ENCODE peak calls at places on chromosomes 7 and 10, in seven cellular contexts. U is stimulated activated CD4-positive, alpha-beta T cell treated with anti-CD3 and anti-CD28 coated beads, Interleukin-1b, Interleukin-23, amount 100 ng/mL, for 1 hour; Y is frontal cortex; Q is lung microvascular endothelial cell; V is sciatic nerve; D is stimulated activated CD8-positive, alpha-beta memory T cell treated with anti-CD3 and anti-CD28 coated beads, Interleukin-15, amount 100 ng/mL, for 24 hours; E is activated CD8-positive, alpha-beta memory T cell treated with anti-CD3 and anti-CD28 coated beads for 48 hours. F is an unnamed sample.

GRCh38 chr7:47622946-47623640 is 41.2 kb upstream of the TNS3 start:
- DNase-seq in U (no peak), Y (no peak), Q (no peak), V (no peak), D (no peak), E (no peak), F (no peak)

GRCh38 chr10:91061608-91062007 is 140.7 kb upstream of the ANKRD1 start:
- DNase-seq in U (no peak), Y (no peak), Q (no peak), V (no peak), D (no peak), E (no peak), F (no peak)

GRCh38 chr10:133225707-133226191 is 4.3 kb upstream of the UTF1 start:
- DNase-seq in U (no peak), Y (no peak), Q (no peak), V (no peak), D (no peak), E (no peak), F (no peak)

GRCh38 chr10:102133373-102134195 is 744 bp downstream of the PPRC1 start:
- DNase-seq in U (no peak), Y (peak), Q (peak), V (peak), D (peak), E (peak), F (no peak)

GRCh38 chr7:47281161-47281560 is 300.8 kb downstream of the TNS3 start:
- DNase-seq in U (no peak), Y (no peak), Q (no peak), V (peak), D (no peak), E (no peak), F (no peak)

GRCh38 chr10:3848768-3849643 is 64.0 kb upstream of the KLF6 start:
- DNase-seq in U (no peak), Y (no peak), Q (no peak), V (no peak), D (no peak), E (no peak), F (no peak)

GRCh38 chr10:117666965-117667364 is 124.4 kb downstream of the EMX2 start:
- DNase-seq in U (no peak), Y (no peak), Q (no peak), V (no peak), D (no peak), E (no peak), F (no peak)

GRCh38 chr10:17004801-17005380 is 124.7 kb downstream of the CUBN start:
- DNase-seq in U (no peak), Y (no peak), Q (no peak), V (no peak), D (no peak), E (no peak), F (no peak)

GRCh38 chr10:73083234-73083633 is 13.4 kb downstream of the P4HA1 start:
- DNase-seq in U (no peak), Y (no peak), Q (no peak), V (no peak), D (no peak), E (no peak), F (no peak)

GRCh38 chr10:131059881-131060280 is 251.6 kb downstream of the TCERG1L start:
- DNase-seq in U (no peak), Y (no peak), Q (no peak), V (no peak), D (no peak), E (no peak), F (no peak)

GRCh38 chr10:129963831-129964501 is at the start of gene EBF3:
- DNase-seq in U (no peak), Y (peak), Q (peak), V (peak), D (peak), E (no peak), F (no peak)

GRCh38 chr10:5862360-5862929 is 27.2 kb downstream of the ANKRD16 start:
- DNase-seq in U (no peak), Y (no peak), Q (no peak), V (no peak), D (no peak), E (no peak), F (no peak)

GRCh38 chr7:124919841-124920240 is 9.8 kb downstream of the POT1 start:
- DNase-seq in U (no peak), Y (no peak), Q (no peak), V (no peak), D (no peak), E (no peak), F (no peak)

GRCh38 chr10:96267234-96267705 is 4.1 kb downstream of the BLNK start:
- DNase-seq in U (no peak), Y (no peak), Q (no peak), V (no peak), D (no peak), E (no peak), F (no peak)

GRCh38 chr10:73205121-73205520 is 37.2 kb downstream of the FAM149B1 start:
- DNase-seq in U (no peak), Y (no peak), Q (no peak), V (no peak), D (no peak), E (no peak), F (no peak)

GRCh38 chr7:149681274-149681673 is 92.1 kb downstream of the ZNF467 start:
- DNase-seq in U (no peak), Y (no peak), Q (no peak), V (no peak), D (no peak), E (no peak), F (no peak)

GRCh38 chr7:117066668-117067067 is 113.4 kb downstream of the ST7 start:
- DNase-seq in U (no peak), Y (no peak), Q (no peak), V (no peak), D (no peak), E (no peak), F (no peak)

GRCh38 chr10:72762042-72762441 is 70.1 kb downstream of the MCU start:
- DNase-seq in U (no peak), Y (no peak), Q (no peak), V (no peak), D (no peak), E (no peak), F (no peak)

GRCh38 chr10:126065751-126066150 is 169.4 kb downstream of the FANK1 start:
- DNase-seq in U (no peak), Y (no peak), Q (no peak), V (no peak), D (no peak), E (no peak), F (no peak)

GRCh38 chr10:100894589-100895294 is 18.0 kb upstream of the SLF2 start:
- DNase-seq in U (no peak), Y (no peak), Q (no peak), V (no peak), D (no peak), E (no peak), F (no peak)

GRCh38 chr7:98396768-98397167 is 4.1 kb downstream of the BAIAP2L1 start:
- DNase-seq in U (no peak), Y (no peak), Q (no peak), V (no peak), D (no peak), E (no peak), F (no peak)

GRCh38 chr7:73830872-73831655 is at the start of gene CLDN4:
- DNase-seq in U (no peak), Y (no peak), Q (no peak), V (no peak), D (no peak), E (no peak), F (no peak)

GRCh38 chr7:81641873-81642272 is 128.0 kb downstream of the HGF start:
- DNase-seq in U (no peak), Y (no peak), Q (no peak), V (no peak), D (no peak), E (no peak), F (no peak)

GRCh38 chr7:18866359-18867036 is 250.9 kb downstream of the TWIST1 start:
- DNase-seq in U (no peak), Y (no peak), Q (peak), V (peak), D (no peak), E (no peak), F (no peak)

GRCh38 chr7:38757946-38758345 is 126.8 kb upstream of the AMPH start:
- DNase-seq in U (no peak), Y (no peak), Q (no peak), V (no peak), D (no peak), E (no peak), F (no peak)

GRCh38 chr10:125049216-125049903 is 107.4 kb downstream of the ZRANB1 start:
- DNase-seq in U (no peak), Y (no peak), Q (no peak), V (no peak), D (no peak), E (no peak), F (no peak)

GRCh38 chr7:27110163-27110976 is 7.9 kb upstream of the HOXA2 start:
- DNase-seq in U (no peak), Y (no peak), Q (peak), V (peak), D (no peak), E (no peak), F (no peak)

GRCh38 chr7:43937444-43937843 is 11.2 kb downstream of the UBE2D4 start:
- DNase-seq in U (no peak), Y (no peak), Q (no peak), V (no peak), D (no peak), E (no peak), F (no peak)

GRCh38 chr10:127216786-127217185 is 20.4 kb upstream of the INSYN2A start:
- DNase-seq in U (no peak), Y (no peak), Q (no peak), V (no peak), D (no peak), E (no peak), F (no peak)

GRCh38 chr7:126856691-126857291 is 395.9 kb downstream of the GRM8 start:
- DNase-seq in U (no peak), Y (no peak), Q (peak), V (no peak), D (no peak), E (no peak), F (no peak)

GRCh38 chr7:135770139-135770710 is 21.6 kb upstream of the FAM180A start:
- DNase-seq in U (no peak), Y (no peak), Q (no peak), V (no peak), D (no peak), E (no peak), F (no peak)

GRCh38 chr7:130256716-130257115 is 9.9 kb upstream of the CPA2 start:
- DNase-seq in U (no peak), Y (no peak), Q (no peak), V (no peak), D (no peak), E (no peak), F (no peak)

GRCh38 chr7:13725591-13725990 is 263.9 kb downstream of the ETV1 start:
- DNase-seq in U (no peak), Y (no peak), Q (no peak), V (no peak), D (no peak), E (no peak), F (no peak)

GRCh38 chr10:71974489-71975011 is 10.4 kb downstream of the CHST3 start:
- DNase-seq in U (no peak), Y (no peak), Q (peak), V (no peak), D (no peak), E (peak), F (no peak)

GRCh38 chr10:124993345-124993708 is 51.4 kb downstream of the ZRANB1 start:
- DNase-seq in U (no peak), Y (no peak), Q (no peak), V (no peak), D (no peak), E (no peak), F (no peak)

F was measured in esophagus squamous epithelium.